ENCODE peak calls at places on chromosomes 12 and 14, in four cellular contexts. F, Q, E and B are unnamed samples.

GRCh38 chr12:122227341-122227740 is 1.5 kb upstream of the DIABLO start:
- DNase-seq in E (no peak), F (peak), Q (no peak), B (no peak)

GRCh38 chr12:11497995-11498394 is 102.6 kb upstream of the PRB2 start:
- DNase-seq in F (no peak), Q (no peak), E (peak), B (no peak)

GRCh38 chr14:34018564-34019244 is 67.8 kb upstream of the EGLN3 start:
- DNase-seq in E (no peak), F (no peak), Q (peak), B (no peak)

GRCh38 chr12:2258035-2258434 is 205.2 kb downstream of the CACNA1C start:
- DNase-seq in F (no peak), Q (no peak), E (no peak), B (no peak)

GRCh38 chr12:118103231-118103600 is 595 bp downstream of the VSIG10 start:
- DNase-seq in E (peak), F (peak), Q (peak), B (no peak)

GRCh38 chr12:93009533-93009932 is 80.4 kb upstream of the EEA1 start:
- DNase-seq in E (no peak), Q (no peak), F (no peak), B (no peak)

GRCh38 chr14:20476795-20477194 is 7.6 kb downstream of the PNP start:
- DNase-seq in F (no peak), Q (no peak), E (no peak), B (no peak)

GRCh38 chr12:90938451-90938850 is 16.5 kb downstream of the CCER1 start:
- DNase-seq in E (no peak), F (no peak), Q (peak), B (no peak)

GRCh38 chr14:105058521-105059034 is 6.7 kb downstream of the GPR132 start:
- DNase-seq in Q (no peak), E (no peak), F (no peak), B (no peak)

GRCh38 chr14:66662374-66662773 is 154.4 kb downstream of the GPHN start:
- DNase-seq in E (no peak), F (no peak), Q (peak), B (no peak)

GRCh38 chr14:75196468-75196867 is 20.1 kb upstream of the TMED10 start:
- DNase-seq in F (no peak), Q (no peak), E (peak), B (no peak)

GRCh38 chr12:71695782-71696181 is 9.9 kb downstream of the TMEM19 start:
- DNase-seq in Q (no peak), E (no peak), F (no peak), B (no peak)

GRCh38 chr12:65998536-65999530 is 131.7 kb downstream of the LLPH start:
- DNase-seq in E (no peak), Q (no peak), F (no peak), B (no peak)

GRCh38 chr14:95498622-95499353 is 17.7 kb downstream of the SYNE3 start:
- DNase-seq in F (no peak), Q (peak), E (no peak), B (no peak)

GRCh38 chr12:89087149-89087834 is 265.0 kb downstream of the DUSP6 start:
- DNase-seq in Q (no peak), E (no peak), F (no peak), B (no peak)

GRCh38 chr12:53223391-53224267 is 8.4 kb downstream of the RARG start:
- DNase-seq in Q (no peak), F (no peak), E (peak), B (no peak)

GRCh38 chr14:67569011-67569650 is 30.9 kb downstream of the PIGH start:
- DNase-seq in Q (no peak), F (no peak), E (no peak), B (no peak)

GRCh38 chr12:100404769-100405407 is 48.0 kb downstream of the SLC17A8 start:
- DNase-seq in Q (peak), F (no peak), E (peak), B (no peak)

GRCh38 chr12:132489078-132489601 is 811 bp upstream of the FBRSL1 start:
- DNase-seq in F (no peak), Q (no peak), E (peak), B (no peak)